ENCODE peak calls at places on chromosome 22, in four cellular contexts. X is WTC11, U is A549, J is HepG2. A is an unnamed sample.

GRCh38 chr22:49577168-49578060 is 250.3 kb downstream of the BRD1 start:
- DNase-seq in X (no peak), U (no peak), J (no peak), A (no peak)

GRCh38 chr22:19527861-19528417 is 3.7 kb upstream of the CLDN5 start:
- DNase-seq in X (no peak), U (no peak), J (no peak), A (peak)

GRCh38 chr22:49767355-49768062 is 60.2 kb downstream of the BRD1 start:
- DNase-seq in X (peak), U (peak), J (peak), A (peak)

GRCh38 chr22:20241579-20242392 is 26.3 kb downstream of the RTN4R start:
- DNase-seq in X (no peak), U (no peak), J (no peak), A (no peak)

GRCh38 chr22:23215294-23216204 is 35.2 kb downstream of the BCR start:
- DNase-seq in X (no peak), U (no peak), J (no peak), A (peak)

GRCh38 chr22:39174498-39175120 is 22.1 kb upstream of the CBX7 start:
- DNase-seq in X (peak), U (peak), J (peak), A (peak)

GRCh38 chr22:38834991-38835390 is 8.8 kb downstream of the NPTXR start:
- DNase-seq in X (no peak), U (no peak), J (no peak), A (no peak)

GRCh38 chr22:19641254-19641982 is 72.9 kb upstream of the SEPTIN5 start:
- DNase-seq in X (peak), U (peak), J (no peak), A (peak)

GRCh38 chr22:24772493-24773220 is 1.9 kb downstream of the PIWIL3 start:
- DNase-seq in X (peak), U (peak), J (peak), A (peak)

GRCh38 chr22:23786261-23786710 is 480 bp upstream of the SMARCB1 start:
- DNase-seq in X (no peak), U (no peak), J (no peak), A (no peak)

GRCh38 chr22:30287626-30288413 is 1.5 kb downstream of the CASTOR1 start:
- DNase-seq in X (peak), U (peak), J (peak), A (peak)

GRCh38 chr22:35319244-35319985 is 19.7 kb downstream of the TOM1 start:
- DNase-seq in X (no peak), U (no peak), J (no peak), A (no peak)

GRCh38 chr22:20487715-20488114 is 7.9 kb downstream of the KLHL22 start:
- DNase-seq in X (no peak), U (no peak), J (no peak), A (peak)

GRCh38 chr22:33659423-33659822 is 260.9 kb downstream of the LARGE1 start:
- DNase-seq in X (no peak), U (no peak), J (no peak), A (no peak)

GRCh38 chr22:25419247-25420113 is 145.0 kb upstream of the GRK3 start:
- DNase-seq in X (no peak), U (no peak), J (peak), A (peak)

GRCh38 chr22:23218867-23219251 is 38.5 kb downstream of the BCR start:
- DNase-seq in X (peak), U (no peak), J (peak), A (peak)

GRCh38 chr22:38748487-38749136 is 7.2 kb downstream of the SUN2 start:
- DNase-seq in X (no peak), U (no peak), J (no peak), A (no peak)

GRCh38 chr22:22110548-22111266 is 128.1 kb upstream of the TOP3B start:
- DNase-seq in X (peak), U (peak), J (no peak), A (peak)

GRCh38 chr22:40418366-40419201 is 48.2 kb downstream of the SGSM3 start:
- DNase-seq in X (no peak), U (no peak), J (no peak), A (no peak)

GRCh38 chr22:49212002-49212401 is 615.7 kb downstream of the BRD1 start:
- DNase-seq in X (peak), U (no peak), J (no peak), A (no peak)

GRCh38 chr22:19599004-19599403 is 74.8 kb upstream of the CLDN5 start:
- DNase-seq in X (no peak), U (no peak), J (no peak), A (no peak)

GRCh38 chr22:25563757-25564319 is 637 bp upstream of the GRK3 start:
- DNase-seq in X (no peak), U (no peak), J (peak), A (no peak)

GRCh38 chr22:19868333-19868732 is 13.7 kb upstream of the GNB1L start:
- DNase-seq in X (peak), U (no peak), J (no peak), A (no peak)

GRCh38 chr22:26689553-26690301 is 32.3 kb downstream of the MIAT start:
- DNase-seq in X (no peak), U (no peak), J (no peak), A (no peak)

GRCh38 chr22:27391092-27391770 is 410.3 kb downstream of the MN1 start:
- DNase-seq in X (no peak), U (no peak), J (no peak), A (no peak)

GRCh38 chr22:23524226-23524625 is 55.9 kb downstream of the IGLL1 start:
- DNase-seq in X (no peak), U (no peak), J (no peak), A (no peak)

GRCh38 chr22:48888466-48889208 is 939.0 kb downstream of the BRD1 start:
- DNase-seq in X (no peak), U (no peak), J (no peak), A (no peak)

GRCh38 chr22:19853879-19854777 is 546 bp downstream of the GNB1L start:
- DNase-seq in X (peak), U (no peak), J (no peak), A (peak)

GRCh38 chr22:19975707-19976035 is 34.1 kb upstream of the TXNRD2 start:
- DNase-seq in X (no peak), U (no peak), J (no peak), A (no peak)

GRCh38 chr22:25365491-25366261 is 146.2 kb downstream of the CRYBB2 start:
- DNase-seq in X (no peak), U (no peak), J (no peak), A (no peak)

GRCh38 chr22:39319284-39320170 is at the start of gene RPL3:
- DNase-seq in X (peak), U (peak), J (peak), A (peak)

GRCh38 chr22:28250036-28250695 is 331.1 kb upstream of the PITPNB start:
- DNase-seq in X (no peak), U (no peak), J (no peak), A (no peak)

GRCh38 chr22:48734359-48734758 is 1093.3 kb downstream of the BRD1 start:
- DNase-seq in X (no peak), U (no peak), J (no peak), A (no peak)

GRCh38 chr22:23110922-23111527 is 30.8 kb downstream of the RSPH14 start:
- DNase-seq in X (no peak), U (no peak), J (no peak), A (peak)

GRCh38 chr22:18929459-18929858 is 6.6 kb downstream of the PRODH start:
- DNase-seq in X (no peak), U (no peak), J (no peak), A (no peak)

GRCh38 chr22:25282671-25283561 is 63.5 kb downstream of the CRYBB2 start:
- DNase-seq in X (peak), U (no peak), J (no peak), A (no peak)

GRCh38 chr22:37314315-37315046 is 32.2 kb downstream of the CYTH4 start:
- DNase-seq in X (no peak), U (no peak), J (no peak), A (no peak)

GRCh38 chr22:37310815-37311595 is 28.7 kb downstream of the CYTH4 start:
- DNase-seq in X (no peak), U (no peak), J (no peak), A (no peak)

GRCh38 chr22:37313376-37314314 is 31.3 kb downstream of the CYTH4 start:
- DNase-seq in X (no peak), U (no peak), J (no peak), A (no peak)

GRCh38 chr22:37311761-37312312 is 29.5 kb downstream of the CYTH4 start:
- DNase-seq in X (no peak), U (no peak), J (no peak), A (no peak)

DNA sequence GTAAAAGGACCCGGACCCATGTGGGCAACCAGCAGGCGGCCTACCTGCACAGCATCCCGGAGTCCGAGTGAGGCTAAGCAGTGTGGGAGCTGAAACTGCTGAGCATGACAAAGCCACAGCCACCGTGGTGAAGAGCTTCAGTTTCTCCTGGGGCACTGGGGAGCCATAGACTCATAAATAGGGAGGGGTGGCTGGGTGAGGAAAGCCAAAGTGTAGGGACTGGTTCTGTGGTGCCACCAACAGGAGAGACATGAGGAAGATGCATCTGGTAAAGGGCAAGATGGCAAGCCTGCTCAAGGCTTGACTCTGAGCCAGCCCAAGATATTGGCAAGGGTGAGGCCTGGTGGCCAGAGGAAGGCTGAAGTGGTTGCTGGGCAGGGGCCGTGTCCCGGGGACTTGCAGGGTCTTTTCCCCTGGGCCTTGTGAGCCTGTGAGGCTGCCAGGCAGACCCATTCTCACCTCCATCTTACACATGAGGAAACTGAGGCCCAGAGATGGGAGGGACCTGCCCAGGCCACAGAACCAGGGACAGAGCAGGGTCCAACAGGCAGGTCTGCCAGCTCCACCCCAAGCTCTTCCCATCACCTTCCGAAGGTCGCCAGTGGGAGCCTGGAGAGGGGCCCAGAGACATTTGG is 30.4 kb downstream of the CYTH4 start:
- DNase-seq in X (no peak), U (no peak), J (no peak), A (no peak)
- TF ChIP-seq HMGXB4 in X (no peak), U (no peak), J (no peak), A (no peak)

GRCh38 chr22:31650391-31650790 is 11.6 kb downstream of the PISD start:
- DNase-seq in X (no peak), U (no peak), J (no peak), A (no peak)
- TF ChIP-seq HMGXB4 in X (no peak), U (no peak), J (no peak), A (no peak)

DNA sequence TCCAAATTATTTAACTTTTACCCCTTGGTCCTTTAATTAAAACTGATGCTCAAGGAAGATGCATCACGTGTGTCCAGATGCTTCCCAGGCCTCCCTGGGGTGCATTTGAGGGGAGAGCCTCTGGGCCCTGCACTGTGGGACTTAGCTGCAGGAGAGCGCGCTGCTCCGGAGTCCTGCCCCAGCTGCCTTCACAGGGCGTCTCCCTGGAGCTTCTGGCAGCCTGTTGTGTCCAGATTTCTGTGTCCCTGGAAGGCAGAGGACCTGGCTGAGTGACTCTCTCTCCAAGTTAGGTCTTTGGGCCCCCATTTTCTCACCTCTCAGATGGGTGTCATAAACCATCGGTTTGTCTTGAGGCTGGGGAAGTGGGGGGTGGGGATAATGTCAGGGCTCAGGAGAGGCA is 3.0 kb downstream of the ARHGAP8 start:
- DNase-seq in X (no peak), U (no peak), J (no peak), A (no peak)
- TF ChIP-seq HMGXB4 in X (no peak), U (no peak), J (no peak), A (no peak)

DNA sequence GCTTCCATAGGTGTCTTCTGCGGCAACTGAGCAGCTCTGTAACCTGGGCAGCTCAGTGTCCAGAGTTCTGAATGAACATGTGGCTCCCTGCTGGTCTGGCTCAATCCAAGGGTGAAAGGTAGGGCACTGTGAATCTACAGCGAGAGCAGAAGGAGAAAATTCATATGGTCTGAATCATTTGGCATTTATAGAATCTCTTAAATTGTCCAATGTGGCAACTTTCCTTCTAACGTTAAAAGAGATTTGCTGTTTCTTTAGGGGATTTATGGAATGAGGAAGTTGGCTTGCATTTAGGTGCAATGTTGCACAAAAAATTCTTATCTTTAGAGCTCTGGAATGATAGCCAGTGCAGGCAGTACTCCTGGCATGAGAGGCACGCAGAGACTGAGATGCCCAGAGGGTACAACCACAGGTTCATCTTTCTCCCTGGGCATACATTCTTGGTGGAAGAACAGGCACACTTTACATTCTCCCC is 17.0 kb downstream of the ATXN10 start:
- DNase-seq in X (no peak), U (peak), J (no peak), A (no peak)
- TF ChIP-seq HMGXB4 in X (no peak), U (no peak), J (no peak), A (no peak)

DNA sequence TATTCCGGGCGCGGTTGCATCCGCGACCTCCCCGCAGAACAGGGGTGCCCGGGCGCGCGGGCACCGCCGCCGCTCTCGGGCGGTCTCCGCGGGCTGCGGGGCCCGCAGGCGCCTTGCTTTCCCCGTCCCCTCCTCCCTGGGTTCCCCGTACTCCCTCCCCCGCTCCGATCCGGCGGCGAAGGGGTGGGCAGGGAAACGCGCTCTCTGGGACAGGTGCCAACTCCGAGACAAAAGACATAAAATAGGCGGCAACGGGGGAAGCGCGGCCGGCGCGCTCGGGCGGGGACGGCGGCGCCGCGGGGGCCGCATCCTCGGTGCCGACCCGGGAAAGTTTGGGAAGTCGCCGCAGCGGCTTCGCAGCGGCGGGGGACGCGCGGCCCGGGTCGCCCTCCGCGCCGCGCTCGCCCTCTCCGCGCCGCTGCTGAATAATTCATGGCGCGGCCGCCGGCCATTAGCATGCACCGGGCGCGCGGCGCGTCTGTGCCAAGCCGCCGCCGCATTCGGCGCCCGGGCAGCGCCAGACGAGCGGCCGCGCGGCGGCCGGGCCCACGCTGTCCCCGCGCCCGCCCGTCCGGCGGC is 78.8 kb upstream of the PPARA start:
- DNase-seq in X (peak), U (peak), J (no peak), A (no peak)
- TF ChIP-seq HMGXB4 in X (no peak), U (no peak), J (no peak), A (no peak)

GRCh38 chr22:42991010-42991651 is 23.8 kb downstream of the PACSIN2 start:
- DNase-seq in X (no peak), U (peak), J (no peak), A (peak)

GRCh38 chr22:42993651-42994275 is 21.2 kb downstream of the PACSIN2 start:
- DNase-seq in X (no peak), U (peak), J (peak), A (no peak)

GRCh38 chr22:42990131-42990838 is 24.7 kb downstream of the PACSIN2 start:
- DNase-seq in X (no peak), U (peak), J (peak), A (no peak)

GRCh38 chr22:42992886-42993479 is 22.0 kb downstream of the PACSIN2 start:
- DNase-seq in X (no peak), U (no peak), J (no peak), A (no peak)

DNA sequence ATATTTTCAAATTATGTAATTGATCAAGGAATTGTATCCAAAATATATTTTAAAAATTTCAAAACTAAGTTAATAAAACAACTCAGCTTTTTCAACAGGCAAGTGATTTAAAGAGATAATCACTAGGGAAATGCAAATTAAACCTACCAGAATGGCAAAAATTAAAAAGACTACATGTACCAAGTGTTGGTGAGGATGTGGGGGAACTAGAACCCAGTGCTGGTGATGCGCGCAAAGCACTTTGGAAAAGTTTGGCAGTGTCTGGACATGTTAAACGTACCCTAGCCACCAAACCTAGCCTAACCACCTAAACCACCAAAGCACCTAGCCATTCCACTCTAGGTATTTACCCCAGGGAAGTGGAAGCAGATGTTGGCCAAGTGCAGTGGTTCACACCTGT is 22.9 kb downstream of the PACSIN2 start:
- DNase-seq in X (no peak), U (no peak), J (no peak), A (no peak)
- TF ChIP-seq HMGXB4 in X (no peak), U (no peak), J (no peak), A (no peak)

A was measured in K562.